ENCODE peak calls at places on chromosomes 5 and 9, in eight cellular contexts. L is epithelial cell of prostate; D is CD8-positive, alpha-beta T cell; H is lower lobe of right lung; W is CD8-positive, alpha-beta memory T cell; O is cardiac muscle cell; K is Peyer's patch; J is hepatocyte. N is an unnamed sample.

GRCh38 chr5:93395010-93395409 is 186.0 kb downstream of the NR2F1-AS1 start:
- DNase-seq in O (no peak), K (no peak), L (no peak), H (no peak), D (no peak), W (no peak), J (no peak), N (no peak)

GRCh38 chr5:74376187-74376586 is 264.3 kb downstream of the ENC1 start:
- DNase-seq in L (no peak), W (no peak), K (no peak), J (no peak), H (no peak), O (no peak), D (no peak), N (no peak)

GRCh38 chr9:107489144-107489673 is 360 bp downstream of the KLF4 start:
- DNase-seq in W (no peak), H (no peak), K (no peak), L (no peak), O (no peak), J (no peak), D (no peak), N (no peak)

GRCh38 chr5:103094737-103095136 is 25.2 kb downstream of the GIN1 start:
- DNase-seq in H (no peak), W (no peak), D (no peak), O (peak), K (no peak), L (no peak), J (no peak), N (no peak)

GRCh38 chr5:124207118-124207517 is 539.3 kb downstream of the ZNF608 start:
- DNase-seq in O (no peak), L (no peak), W (no peak), D (no peak), H (no peak), J (peak), K (no peak), N (no peak)

GRCh38 chr5:61416410-61416809 is 84.4 kb downstream of the ZSWIM6 start:
- DNase-seq in D (no peak), W (no peak), L (no peak), H (no peak), K (no peak), J (no peak), O (no peak), N (no peak)

GRCh38 chr9:79570449-79571308 is 1.1 kb upstream of the TLE4 start:
- DNase-seq in J (peak), O (peak), W (peak), L (no peak), D (no peak), H (peak), K (peak), N (peak)

GRCh38 chr5:144267961-144268513 is 97.4 kb downstream of the KCTD16 start:
- DNase-seq in D (no peak), O (no peak), L (no peak), H (no peak), K (no peak), W (no peak), J (no peak), N (no peak)

GRCh38 chr9:87710448-87710847 is 15.5 kb upstream of the CTSL start:
- DNase-seq in L (no peak), D (no peak), K (no peak), W (no peak), J (peak), O (no peak), H (no peak), N (no peak)

GRCh38 chr9:129143031-129143441 is 31.8 kb downstream of the PTPA start:
- DNase-seq in K (peak), H (peak), J (peak), D (peak), O (peak), W (peak), L (no peak), N (peak)

GRCh38 chr5:116520706-116521105 is 53.9 kb downstream of the SEMA6A start:
- DNase-seq in L (no peak), D (no peak), O (no peak), H (no peak), K (no peak), J (no peak), W (no peak), N (no peak)

GRCh38 chr5:9194509-9194908 is 351.4 kb downstream of the SEMA5A start:
- DNase-seq in H (no peak), W (no peak), K (no peak), L (no peak), J (no peak), D (no peak), O (peak), N (no peak)

GRCh38 chr5:172048539-172049101 is 42.2 kb upstream of the FBXW11 start:
- DNase-seq in K (no peak), D (no peak), L (no peak), O (peak), J (no peak), H (no peak), W (no peak), N (no peak)

GRCh38 chr5:123264399-123264798 is 158.8 kb downstream of the CEP120 start:
- DNase-seq in H (no peak), W (no peak), O (no peak), L (no peak), K (no peak), J (no peak), D (no peak), N (no peak)

GRCh38 chr9:74803366-74804017 is 84.2 kb downstream of the TRPM6 start:
- DNase-seq in O (no peak), L (peak), K (no peak), W (no peak), H (no peak), J (peak), D (no peak), N (no peak)

GRCh38 chr9:131111854-131112311 is 13.5 kb upstream of the NUP214 start:
- DNase-seq in D (no peak), L (no peak), H (no peak), O (no peak), K (no peak), J (no peak), W (no peak), N (no peak)

GRCh38 chr5:91486638-91487037 is 103.5 kb upstream of the ARRDC3 start:
- DNase-seq in J (no peak), W (no peak), L (peak), K (no peak), H (no peak), D (no peak), O (peak), N (no peak)

GRCh38 chr9:129838707-129839259 is 3.5 kb downstream of the USP20 start:
- DNase-seq in D (no peak), L (no peak), W (no peak), O (peak), H (no peak), K (no peak), J (no peak), N (no peak)

GRCh38 chr5:180590543-180591248 is 603 bp downstream of the SCGB3A1 start:
- DNase-seq in J (no peak), L (no peak), W (no peak), H (peak), O (no peak), K (no peak), D (no peak), N (no peak)

GRCh38 chr5:8500426-8500825 is 631.5 kb downstream of the MTRR start:
- DNase-seq in L (no peak), J (no peak), D (no peak), W (no peak), O (no peak), H (no peak), K (no peak), N (no peak)

GRCh38 chr9:36870960-36871359 is 163.1 kb downstream of the PAX5 start:
- DNase-seq in K (peak), O (no peak), L (no peak), J (no peak), H (no peak), W (no peak), D (no peak), N (no peak)

GRCh38 chr5:37774912-37775483 is 64.8 kb downstream of the GDNF start:
- DNase-seq in O (peak), J (no peak), D (no peak), L (no peak), W (no peak), K (no peak), H (no peak), N (no peak)

GRCh38 chr9:132451276-132451675 is 41.3 kb downstream of the CFAP77 start:
- DNase-seq in O (no peak), D (peak), L (no peak), J (no peak), H (no peak), K (no peak), W (peak), N (no peak)

GRCh38 chr9:127950513-127951210 is 13.0 kb upstream of the DPM2 start:
- DNase-seq in L (no peak), W (no peak), H (no peak), K (no peak), D (no peak), O (peak), J (no peak), N (no peak)

GRCh38 chr9:126551812-126552211 is 61.9 kb upstream of the LMX1B start:
- DNase-seq in D (no peak), L (no peak), J (no peak), K (no peak), H (no peak), W (no peak), O (no peak), N (no peak)

GRCh38 chr9:18907927-18908625 is 124.9 kb downstream of the SAXO1 start:
- DNase-seq in L (no peak), D (no peak), H (no peak), O (no peak), K (no peak), J (no peak), W (no peak), N (no peak)

GRCh38 chr9:18909140-18910018 is 123.6 kb downstream of the SAXO1 start:
- DNase-seq in K (no peak), L (no peak), W (no peak), J (no peak), H (no peak), O (no peak), D (no peak), N (no peak)

GRCh38 chr9:18910858-18911257 is 122.2 kb downstream of the SAXO1 start:
- DNase-seq in O (peak), K (no peak), J (peak), W (no peak), H (no peak), L (no peak), D (no peak), N (no peak)

GRCh38 chr9:18911714-18912342 is 121.2 kb downstream of the SAXO1 start:
- DNase-seq in L (no peak), O (no peak), J (no peak), D (no peak), H (no peak), K (no peak), W (no peak), N (no peak)

DNA sequence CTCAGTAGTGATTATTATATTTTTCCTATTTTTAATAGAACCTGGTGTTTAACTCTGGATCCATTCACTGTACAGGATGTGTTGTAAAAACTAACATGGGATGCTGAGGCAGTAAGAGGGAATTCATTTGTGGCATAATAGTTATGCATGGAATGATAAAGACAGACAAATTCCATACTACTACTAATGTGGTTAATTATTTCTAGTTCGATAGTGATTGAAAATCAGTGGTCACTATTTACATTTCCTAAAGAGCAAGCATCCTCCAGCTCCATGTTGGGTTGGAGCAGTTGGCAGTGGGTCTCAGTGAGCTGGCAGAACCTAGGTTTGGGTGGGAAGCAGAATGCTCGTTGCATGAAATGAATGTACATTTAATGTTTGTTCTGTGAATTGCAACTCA is 122.6 kb downstream of the SAXO1 start:
- DNase-seq in W (no peak), K (no peak), J (no peak), H (no peak), L (no peak), O (no peak), D (no peak), N (no peak)
- H3K27ac ChIP-seq in W (no peak), K (no peak), J (peak), H (no peak), L (no peak), O (peak), D (no peak), N (no peak)

GRCh38 chr5:154367101-154367500 is 78.7 kb upstream of the SAP30L start:
- DNase-seq in K (no peak), O (peak), H (no peak), L (peak), W (no peak), D (no peak), J (no peak), N (no peak)
- H3K27ac ChIP-seq in K (no peak), O (no peak), H (peak), L (peak), W (no peak), D (no peak), J (peak), N (no peak)

DNA sequence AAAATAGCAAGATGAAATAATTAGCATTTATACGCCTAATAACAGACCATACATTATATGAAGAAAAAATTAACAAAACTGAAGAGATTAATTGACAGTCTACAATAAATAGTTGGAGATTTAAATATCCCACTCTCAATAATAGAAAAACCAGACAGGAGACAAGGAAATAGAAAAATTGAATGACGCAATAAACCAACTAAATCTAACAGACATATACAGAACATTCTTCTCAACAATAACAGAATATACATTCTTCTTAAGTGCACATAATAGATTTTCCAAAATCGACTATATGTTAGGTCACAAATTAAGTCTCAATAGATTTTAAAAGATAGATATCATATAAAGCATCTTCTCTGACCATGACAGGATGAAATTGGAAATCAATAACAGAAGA is 25.6 kb upstream of the RNF180 start:
- DNase-seq in H (no peak), J (no peak), D (no peak), L (no peak), O (no peak), W (no peak), K (no peak), N (no peak)
- H3K27ac ChIP-seq in H (no peak), J (no peak), D (no peak), L (no peak), O (no peak), W (no peak), K (no peak), N (no peak)

DNA sequence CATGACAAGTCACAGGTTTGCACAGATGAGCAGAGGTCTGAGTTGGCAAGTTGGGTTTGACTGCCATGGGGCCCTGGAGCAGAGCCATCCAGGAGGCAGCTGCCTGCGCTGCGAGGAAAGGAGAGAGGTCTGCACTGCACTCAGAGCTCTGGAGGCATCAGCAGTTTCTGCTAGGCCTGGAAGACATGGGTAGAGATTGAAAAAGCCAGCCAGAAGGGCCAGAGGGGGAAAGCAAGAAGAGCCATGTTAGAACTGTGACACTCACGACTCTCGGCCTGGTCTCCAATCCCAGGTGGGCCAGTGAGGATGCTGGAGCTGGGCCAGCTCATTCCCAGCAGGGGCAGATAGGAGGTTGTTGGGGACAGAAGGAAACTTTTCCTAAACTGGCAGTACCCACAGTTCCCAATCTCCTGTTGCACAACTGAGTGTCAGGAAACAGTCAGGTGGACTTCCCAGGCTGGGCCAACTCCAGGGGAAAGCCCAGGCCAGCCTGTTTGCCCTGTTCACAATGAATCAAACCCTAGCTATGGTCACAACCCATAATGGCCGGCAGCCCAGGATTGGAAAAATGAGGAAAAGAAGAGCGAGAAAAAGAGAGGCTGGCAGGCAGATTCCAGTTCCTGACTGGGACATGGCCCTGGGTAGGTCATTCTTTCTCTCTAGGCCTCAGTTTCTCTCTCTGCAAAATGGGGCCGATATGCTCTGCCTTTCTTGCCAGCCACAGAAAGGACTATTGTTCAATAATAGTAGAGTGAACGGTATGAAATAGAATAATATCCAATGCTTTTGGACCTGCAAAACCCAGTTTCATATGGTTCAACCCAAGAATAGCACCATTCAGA is 7.8 kb upstream of the ORM1 start:
- DNase-seq in D (no peak), K (no peak), L (no peak), O (no peak), J (no peak), W (no peak), H (peak), N (no peak)
- H3K27ac ChIP-seq in D (no peak), K (no peak), L (no peak), O (no peak), J (no peak), W (no peak), H (no peak), N (no peak)

GRCh38 chr5:58459860-58460726 is at the start of gene PLK2:
- DNase-seq in L (peak), W (peak), H (peak), K (peak), J (peak), O (peak), D (peak), N (peak)

GRCh38 chr5:58459276-58459859 is 518 bp downstream of the PLK2 start:
- DNase-seq in W (no peak), K (peak), H (peak), J (peak), O (peak), D (peak), L (no peak), N (peak)

GRCh38 chr5:58462154-58462553 is 2.3 kb upstream of the PLK2 start:
- DNase-seq in L (no peak), H (no peak), J (peak), O (peak), K (no peak), W (no peak), D (no peak), N (no peak)

GRCh38 chr5:58462623-58463230 is 2.8 kb upstream of the PLK2 start:
- DNase-seq in W (peak), J (peak), O (peak), H (no peak), L (no peak), K (no peak), D (peak), N (no peak)

DNA sequence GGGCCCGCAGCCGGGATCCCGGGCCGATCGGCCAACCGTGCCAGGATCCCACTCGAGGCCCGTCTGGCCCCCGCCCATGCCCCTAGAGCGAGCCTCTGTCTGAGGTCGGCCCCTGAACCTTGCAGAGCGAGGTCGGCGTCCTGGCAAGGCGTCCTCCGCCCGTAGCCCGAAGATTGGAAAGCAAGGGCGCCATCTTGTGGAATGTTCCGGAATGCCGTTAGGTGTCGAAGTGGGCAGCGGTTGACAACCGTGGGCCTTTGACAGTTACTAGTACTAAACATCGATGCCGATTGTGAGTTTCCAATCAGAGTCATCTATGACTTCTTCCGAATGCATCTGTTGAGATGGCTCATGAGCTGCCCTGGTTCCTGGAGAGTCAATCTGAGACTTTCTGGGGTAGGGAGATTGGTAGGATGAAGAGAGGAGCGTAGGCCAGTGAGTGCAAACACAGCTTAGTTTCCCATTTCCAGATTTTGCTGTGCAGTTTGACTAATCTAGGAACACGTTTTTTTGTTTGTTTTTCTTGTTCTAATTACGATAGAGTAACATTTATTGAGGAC is 921 bp upstream of the PLK2 start:
- DNase-seq in D (peak), J (peak), L (no peak), O (peak), W (peak), H (peak), K (peak), N (peak)
- H3K27ac ChIP-seq in D (peak), J (peak), L (peak), O (peak), W (peak), H (peak), K (peak), N (peak)

GRCh38 chr5:134103397-134103796 is 11.1 kb upstream of the TCF7 start:
- DNase-seq in O (no peak), D (no peak), H (no peak), L (no peak), J (no peak), K (no peak), W (no peak), N (peak)

GRCh38 chr5:134103998-134104612 is 10.4 kb upstream of the TCF7 start:
- DNase-seq in J (no peak), D (no peak), K (no peak), L (no peak), H (no peak), W (no peak), O (no peak), N (no peak)

GRCh38 chr5:134100283-134101011 is 14.0 kb upstream of the TCF7 start:
- DNase-seq in O (peak), D (peak), K (no peak), W (peak), H (no peak), J (peak), L (no peak), N (no peak)

GRCh38 chr5:134099939-134100282 is 14.6 kb upstream of the TCF7 start:
- DNase-seq in O (no peak), D (no peak), J (no peak), W (no peak), L (no peak), H (no peak), K (no peak), N (no peak)

GRCh38 chr5:134101686-134102439 is 12.6 kb upstream of the TCF7 start:
- DNase-seq in O (peak), H (peak), W (peak), D (peak), J (peak), K (peak), L (no peak), N (peak)
- H3K27ac ChIP-seq in O (no peak), H (no peak), W (no peak), D (peak), J (no peak), K (no peak), L (no peak), N (no peak)

GRCh38 chr5:19866088-19866446 is 121.9 kb downstream of the CDH18 start:
- DNase-seq in O (no peak), W (no peak), H (no peak), L (no peak), J (no peak), D (no peak), K (no peak), N (no peak)
- H3K27ac ChIP-seq in O (no peak), W (no peak), H (no peak), L (peak), J (peak), D (no peak), K (no peak), N (no peak)

DNA sequence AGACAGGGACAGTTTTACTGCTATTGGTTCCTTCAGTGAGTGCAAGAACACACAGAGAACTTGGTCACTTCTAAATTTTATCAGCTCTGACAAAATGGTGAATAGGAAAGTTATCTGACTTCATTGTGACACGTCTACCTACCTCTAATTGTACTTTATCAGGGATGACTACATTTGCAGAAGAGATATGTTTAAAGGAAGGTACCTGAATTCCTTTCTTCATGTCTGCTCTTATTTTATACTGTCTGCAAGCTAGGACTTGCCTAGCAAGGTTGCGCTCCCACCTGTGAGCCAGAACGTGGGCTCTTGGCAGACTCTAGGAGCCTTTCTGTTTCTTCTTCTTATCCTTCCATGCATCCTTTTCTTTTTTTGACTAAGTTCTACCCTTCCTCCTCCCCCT is 1.6 kb downstream of the SLC27A6 start:
- DNase-seq in K (no peak), O (no peak), L (no peak), W (no peak), D (no peak), J (no peak), H (no peak), N (no peak)
- H3K27ac ChIP-seq in K (no peak), O (no peak), L (no peak), W (no peak), D (no peak), J (no peak), H (no peak), N (no peak)